ENCODE peak calls at places on chromosomes 5 and 9, in ten cellular contexts. S, E, O, I, V, N, P, B, D and A are unnamed samples. For H3K4me1, the result is how much of the 10 kb centered on the place peaks cover.

GRCh38 chr5:19927170-19927569 is 60.8 kb downstream of the CDH18 start:
- DNase-seq in O (no peak), D (no peak), S (no peak), V (no peak), N (no peak), E (no peak), B (no peak), P (no peak), I (no peak), A (no peak)

GRCh38 chr5:161150589-161150988 is 298.6 kb upstream of the ATP10B start:
- DNase-seq in N (no peak), O (no peak), S (no peak), P (no peak), V (no peak), D (no peak), E (no peak), I (no peak), B (no peak), A (no peak)

GRCh38 chr9:4333231-4333740 is 33.4 kb upstream of the GLIS3 start:
- DNase-seq in I (no peak), N (no peak), P (peak), D (no peak), B (no peak), O (no peak), V (no peak), E (no peak), S (no peak), A (no peak)

GRCh38 chr5:156208271-156208670 is 118.7 kb upstream of the SGCD start:
- DNase-seq in N (peak), V (peak), S (peak), O (no peak), D (no peak), P (peak), B (no peak), E (no peak), I (peak), A (peak)

GRCh38 chr5:66171349-66172344 is 27.5 kb downstream of the SREK1 start:
- DNase-seq in D (no peak), V (peak), I (peak), B (peak), P (peak), E (peak), N (peak), O (no peak), S (no peak), A (peak)

GRCh38 chr9:37392272-37392671 is 30.2 kb upstream of the GRHPR start:
- DNase-seq in I (no peak), V (peak), D (no peak), O (no peak), N (no peak), E (no peak), S (no peak), B (no peak), P (no peak), A (peak)

GRCh38 chr5:56112526-56113121 is 117.9 kb upstream of the IL6ST start:
- DNase-seq in O (no peak), N (peak), P (peak), V (no peak), D (no peak), B (no peak), E (no peak), S (no peak), I (peak), A (no peak)

GRCh38 chr9:136018257-136019031 is 57.3 kb upstream of the UBAC1 start:
- DNase-seq in O (no peak), B (no peak), D (no peak), V (no peak), P (no peak), I (no peak), E (no peak), S (no peak), N (no peak), A (no peak)

GRCh38 chr5:138177936-138178515 is 404 bp downstream of the BRD8 start:
- DNase-seq in D (no peak), E (peak), B (peak), N (peak), V (peak), I (peak), O (no peak), P (peak), S (no peak), A (peak)

GRCh38 chr9:115211413-115212204 is 93.7 kb upstream of the TNC start:
- DNase-seq in B (no peak), P (peak), S (no peak), O (no peak), D (no peak), E (no peak), V (no peak), N (no peak), I (peak), A (no peak)

GRCh38 chr9:3756071-3756470 is 230.3 kb upstream of the RFX3 start:
- DNase-seq in P (no peak), I (no peak), B (no peak), S (no peak), D (no peak), N (no peak), O (no peak), E (no peak), V (peak), A (no peak)

GRCh38 chr5:148585988-148586387 is 68.3 kb downstream of the HTR4 start:
- DNase-seq in N (peak), O (no peak), P (no peak), V (peak), S (no peak), I (no peak), E (no peak), B (no peak), D (no peak), A (peak)

GRCh38 chr5:160269017-160269416 is 39.7 kb downstream of the FABP6 start:
- DNase-seq in P (peak), B (no peak), V (no peak), I (peak), O (no peak), S (no peak), N (no peak), E (no peak), D (no peak), A (no peak)

GRCh38 chr5:143051244-143052058 is 281.3 kb downstream of the ARHGAP26 start:
- DNase-seq in N (peak), V (peak), S (no peak), P (peak), I (peak), D (no peak), O (no peak), E (peak), B (no peak), A (peak)

GRCh38 chr5:60507687-60508086 is 192.3 kb downstream of the DEPDC1B start:
- DNase-seq in I (peak), B (no peak), V (no peak), S (no peak), O (no peak), D (no peak), N (no peak), E (no peak), P (peak), A (no peak)

GRCh38 chr5:158880514-158881001 is 219.2 kb downstream of the EBF1 start:
- DNase-seq in V (no peak), D (no peak), B (no peak), I (no peak), N (peak), O (no peak), S (no peak), P (peak), E (no peak), A (peak)

GRCh38 chr5:115616892-115617291 is 8.9 kb downstream of the TMED7 start:
- DNase-seq in V (no peak), N (no peak), D (no peak), S (no peak), P (no peak), B (no peak), E (no peak), O (no peak), I (no peak), A (no peak)

GRCh38 chr5:130642461-130642860 is 522.6 kb downstream of the HINT1 start:
- DNase-seq in S (no peak), P (no peak), O (no peak), V (no peak), D (no peak), I (no peak), E (no peak), N (no peak), B (no peak), A (no peak)

GRCh38 chr5:111635151-111635945 is 121.6 kb downstream of the NREP start:
- DNase-seq in O (no peak), P (peak), V (no peak), B (no peak), S (peak), N (no peak), E (no peak), I (no peak), D (no peak), A (peak)

GRCh38 chr5:175691761-175692160 is 33.9 kb downstream of the HRH2 start:
- DNase-seq in S (no peak), P (no peak), E (no peak), I (no peak), V (no peak), B (no peak), O (no peak), D (no peak), N (no peak), A (no peak)

GRCh38 chr5:122076669-122077450 is 1.2 kb downstream of the LOX start:
- DNase-seq in P (peak), S (peak), V (peak), D (no peak), I (peak), O (no peak), B (no peak), N (peak), E (peak), A (no peak)

GRCh38 chr5:59562756-59563389 is 330.7 kb downstream of the PDE4D start:
- DNase-seq in V (peak), D (peak), P (peak), B (peak), E (peak), I (peak), S (peak), O (no peak), N (peak), A (no peak)

GRCh38 chr5:174159327-174160247 is 114.1 kb downstream of the NSG2 start:
- DNase-seq in S (no peak), N (peak), B (no peak), P (peak), O (peak), V (no peak), I (no peak), D (peak), E (no peak), A (no peak)

GRCh38 chr9:131398204-131398603 is 4.3 kb downstream of the PRRC2B start:
- DNase-seq in B (peak), O (no peak), I (no peak), P (no peak), D (no peak), S (no peak), N (peak), V (no peak), E (no peak), A (no peak)

GRCh38 chr5:418681-419121 is 24.3 kb upstream of the EXOC3 start:
- DNase-seq in E (no peak), N (no peak), P (no peak), B (no peak), V (no peak), D (no peak), S (no peak), O (no peak), I (peak), A (no peak)

GRCh38 chr5:140574165-140574564 is 9.5 kb downstream of the SLC35A4 start:
- DNase-seq in O (no peak), V (no peak), I (peak), N (no peak), S (no peak), D (no peak), P (no peak), E (no peak), B (no peak), A (no peak)

GRCh38 chr5:135266301-135266630 is 132.8 kb downstream of the MACROH2A1 start:
- DNase-seq in V (no peak), P (no peak), S (no peak), E (no peak), I (no peak), D (no peak), B (no peak), O (no peak), N (no peak), A (no peak)

GRCh38 chr5:65133473-65134110 is 348.1 kb downstream of the ADAMTS6 start:
- DNase-seq in N (no peak), E (no peak), D (no peak), B (no peak), V (no peak), O (no peak), S (no peak), P (no peak), I (no peak), A (no peak)

GRCh38 chr9:92406506-92406905 is 2.1 kb upstream of the OGN start:
- DNase-seq in O (no peak), S (no peak), D (no peak), I (no peak), N (no peak), P (peak), B (peak), E (no peak), V (no peak), A (peak)

DNA sequence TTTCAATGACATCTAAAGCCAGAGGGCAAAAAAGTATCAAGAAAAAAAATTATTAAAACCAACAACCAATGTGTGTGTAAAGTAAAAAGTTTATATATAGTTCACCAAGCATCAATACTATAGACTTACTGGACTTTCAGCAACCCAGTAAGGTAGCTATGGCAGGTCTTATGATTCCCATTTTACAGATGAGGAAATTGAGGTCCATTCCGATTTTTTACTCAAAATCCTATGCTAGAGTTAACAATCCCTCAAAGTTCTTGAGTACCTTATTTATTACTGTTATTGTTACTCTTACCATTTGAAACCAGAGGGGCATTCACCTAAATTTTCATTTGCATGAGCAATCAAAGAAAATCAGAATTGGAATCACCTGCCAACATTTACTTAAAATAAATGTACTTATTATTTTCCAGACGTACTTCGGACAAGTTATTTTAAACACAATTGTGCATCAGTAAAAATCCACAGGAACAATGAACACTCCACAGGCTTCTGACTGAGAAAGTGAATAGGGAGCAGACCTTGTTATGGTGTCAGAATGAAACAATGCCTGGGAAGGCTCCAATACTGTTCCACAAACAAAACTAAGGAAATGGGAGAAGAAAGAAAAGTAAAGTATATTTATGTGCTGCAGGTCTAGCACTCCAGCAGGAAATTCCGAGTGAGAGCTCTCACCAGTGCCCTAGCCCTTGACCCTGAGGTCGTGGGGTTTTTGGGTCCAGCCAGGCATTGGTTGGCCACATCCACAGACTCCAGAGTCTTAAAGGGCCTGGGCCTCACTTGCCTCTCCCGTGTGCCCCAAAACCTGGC is 229.9 kb downstream of the PIK3R1 start:
- DNase-seq in B (no peak), S (no peak), O (no peak), I (no peak), E (no peak), D (no peak), V (no peak), N (no peak), P (no peak), A (no peak)
- H2AFZ ChIP-seq in B (no peak), S (no peak), O (no peak), I (no peak), E (no peak), D (peak), V (peak), N (no peak), P (no peak), A (no peak)

DNA sequence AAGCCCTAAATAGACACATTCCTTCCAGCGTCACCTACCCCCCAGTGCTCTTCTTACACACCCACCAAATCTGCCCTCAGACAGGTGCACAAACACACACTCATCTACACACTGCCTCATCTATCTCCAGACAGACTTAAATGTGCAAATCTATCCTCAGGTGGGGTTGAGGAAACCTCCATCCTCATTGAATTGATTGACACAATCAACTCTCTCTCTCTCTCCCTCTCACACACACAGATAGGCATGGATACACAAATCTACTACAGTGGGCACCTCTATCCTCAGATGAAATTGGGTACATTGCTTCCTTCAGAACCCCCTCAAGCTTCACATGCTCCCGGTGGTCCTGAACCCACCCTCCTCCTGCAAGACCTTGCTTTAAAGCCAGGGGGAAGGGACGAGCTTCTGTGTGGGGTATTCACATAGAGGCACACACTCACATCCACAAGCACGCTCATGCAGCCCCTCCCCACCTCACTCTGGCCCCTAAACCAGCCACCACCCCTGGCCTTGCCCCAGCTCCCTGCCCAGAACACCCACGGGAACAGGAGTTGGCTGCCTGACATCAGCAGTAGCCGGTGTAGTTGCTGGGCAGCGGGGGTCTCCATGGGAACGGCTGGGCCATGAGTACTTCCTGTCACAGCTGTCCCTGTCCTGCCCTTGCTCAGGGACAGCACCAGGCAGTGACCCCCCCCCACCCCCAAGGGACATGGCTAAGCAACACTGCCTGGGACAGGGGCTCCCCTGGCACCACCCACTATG is 22.8 kb downstream of the PCDH1 start:
- DNase-seq in N (no peak), S (no peak), E (no peak), P (no peak), D (no peak), O (no peak), B (no peak), I (no peak), V (no peak), A (no peak)
- H3K4me1 ChIP-seq in N (under half), S (under half), E (under half), P (under half), D (under half), O (under half), B (under half), I (under half), V (under half), A (under half)

DNA sequence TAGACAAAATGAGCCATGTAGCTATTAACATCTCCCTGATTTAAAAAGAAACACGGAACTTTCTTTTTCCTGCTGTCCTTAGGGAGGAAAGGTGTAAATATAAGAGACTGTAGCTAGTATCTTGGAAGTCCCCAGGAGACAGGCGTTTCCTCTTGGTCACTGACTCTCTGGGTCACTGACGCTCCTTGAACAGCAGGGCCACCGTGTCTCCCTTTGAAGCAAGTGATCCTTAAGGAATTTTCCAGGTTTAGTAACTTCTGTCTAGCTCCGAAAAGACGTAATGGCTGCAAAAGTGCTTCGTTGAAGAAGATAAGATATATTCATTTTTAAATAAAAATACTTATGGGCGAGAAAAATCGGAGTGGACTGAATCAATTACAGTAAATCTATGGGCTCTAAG is 743 bp upstream of the CLTA start:
- DNase-seq in B (no peak), N (no peak), S (no peak), O (no peak), D (no peak), I (no peak), E (no peak), P (no peak), V (peak), A (no peak)
- H2AFZ ChIP-seq in B (peak), N (peak), S (peak), O (peak), D (peak), I (peak), E (peak), P (no peak), V (no peak), A (peak)

GRCh38 chr5:18533137-18533536 is 898.9 kb downstream of the TAF11L14 start:
- DNase-seq in O (no peak), S (no peak), N (no peak), D (no peak), P (no peak), E (no peak), V (no peak), I (no peak), B (no peak), A (no peak)
- H3K4me1 ChIP-seq in O (under half), S (under half), N (under half), D (under half), P (under half), E (under half), V (under half), I (under half), B (under half), A (under half)

DNA sequence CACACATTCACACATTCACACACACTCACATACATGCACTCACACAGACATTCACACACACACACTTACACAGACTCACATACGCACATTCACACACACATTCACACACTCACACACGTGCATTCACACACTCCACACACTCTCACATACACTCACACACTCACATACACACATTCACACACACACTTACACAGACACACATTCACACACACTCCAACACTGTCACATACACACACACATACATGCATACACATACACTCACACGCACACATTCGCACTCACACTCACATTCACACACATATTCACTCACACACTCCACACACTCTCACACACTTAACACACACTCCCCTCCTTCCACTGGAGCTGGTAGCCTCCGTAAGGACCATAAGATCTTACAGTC is 26.2 kb downstream of the CAMK2A start:
- DNase-seq in I (no peak), S (no peak), D (no peak), B (no peak), P (peak), V (no peak), N (no peak), O (no peak), E (no peak), A (no peak)
- H2AFZ ChIP-seq in I (peak), S (peak), D (no peak), B (no peak), P (peak), V (no peak), N (no peak), O (peak), E (no peak), A (no peak)

DNA sequence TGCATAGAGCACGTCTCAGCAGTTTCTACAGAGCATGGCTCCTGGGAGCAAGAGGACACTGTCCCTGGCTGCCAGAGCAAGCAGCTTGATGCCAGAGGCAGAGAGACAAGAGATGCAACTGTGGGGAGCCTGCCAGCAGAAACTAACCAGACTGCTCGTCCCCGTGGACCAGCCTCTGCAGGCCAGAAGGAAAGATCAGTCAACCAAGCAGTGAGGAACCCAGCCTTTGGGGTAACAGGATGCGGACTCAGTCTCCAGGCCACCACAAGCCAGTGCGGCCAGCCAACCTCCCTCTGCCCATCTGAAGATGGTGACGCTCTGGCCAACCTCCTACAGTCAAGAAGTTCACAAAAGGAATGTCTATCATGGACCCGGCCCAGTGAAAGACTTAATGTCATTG is 3.7 kb downstream of the SURF4 start:
- DNase-seq in E (no peak), D (no peak), I (no peak), N (no peak), V (no peak), P (no peak), O (no peak), S (no peak), B (no peak), A (no peak)
- H3K4me1 ChIP-seq in E (half or more), D (under half), I (under half), N (under half), V (under half), P (under half), O (under half), S (under half), B (under half), A (under half)